ENCODE peak calls at places on chromosomes 1 and 21, in five cellular contexts. G is neural progenitor cell, I is HCT116, K is GM23338, V is MM.1S. Z is an unnamed sample.

GRCh38 chr1:101506541-101507164 is 269.8 kb downstream of the S1PR1 start:
- DNase-seq in G (peak), I (peak), K (peak), V (peak), Z (peak)

GRCh38 chr1:38337711-38338110 is 291.1 kb upstream of the POU3F1 start:
- DNase-seq in G (no peak), I (no peak), K (no peak), V (no peak), Z (no peak)

GRCh38 chr1:204350857-204351573 is 8.7 kb downstream of the PLEKHA6 start:
- DNase-seq in G (peak), I (no peak), K (peak), V (no peak), Z (peak)

GRCh38 chr1:235397733-235398132 is 30.5 kb downstream of the TBCE start:
- DNase-seq in G (no peak), I (no peak), K (no peak), V (no peak), Z (no peak)

GRCh38 chr21:45053561-45053960 is 20.8 kb upstream of the ADARB1 start:
- DNase-seq in G (no peak), I (no peak), K (no peak), V (no peak), Z (no peak)

GRCh38 chr1:83123019-83123418 is 875.9 kb downstream of the TTLL7 start:
- DNase-seq in G (no peak), I (no peak), K (no peak), V (no peak), Z (no peak)

GRCh38 chr1:229388876-229389580 is 44.9 kb downstream of the ACTA1 start:
- DNase-seq in G (no peak), I (no peak), K (no peak), V (no peak), Z (no peak)

GRCh38 chr1:21573971-21574458 is 64.8 kb downstream of the ALPL start:
- DNase-seq in G (peak), I (peak), K (peak), V (peak), Z (peak)

GRCh38 chr1:90784186-90784847 is 67.2 kb upstream of the BARHL2 start:
- DNase-seq in G (no peak), I (no peak), K (peak), V (no peak), Z (no peak)

GRCh38 chr1:185824106-185824505 is 89.9 kb downstream of the HMCN1 start:
- DNase-seq in G (no peak), I (no peak), K (no peak), V (no peak), Z (no peak)

GRCh38 chr1:46613661-46614603 is 2.7 kb downstream of the MOB3C start:
- DNase-seq in G (peak), I (no peak), K (peak), V (no peak), Z (peak)

GRCh38 chr1:234643111-234643849 is 33.3 kb upstream of the IRF2BP2 start:
- DNase-seq in G (no peak), I (no peak), K (no peak), V (no peak), Z (no peak)

GRCh38 chr1:164907666-164908065 is 348.7 kb downstream of the PBX1 start:
- DNase-seq in G (no peak), I (no peak), K (no peak), V (no peak), Z (no peak)

GRCh38 chr1:58290685-58291372 is 255.7 kb downstream of the OMA1 start:
- DNase-seq in G (peak), I (no peak), K (peak), V (peak), Z (no peak)

GRCh38 chr1:101022294-101022693 is 3.3 kb downstream of the DPH5 start:
- DNase-seq in G (no peak), I (no peak), K (peak), V (no peak), Z (no peak)

GRCh38 chr1:17067465-17068245 is 13.8 kb upstream of the SDHB start:
- DNase-seq in G (no peak), I (no peak), K (no peak), V (no peak), Z (no peak)

GRCh38 chr1:67431869-67432578 is 1.8 kb upstream of the SERBP1 start:
- DNase-seq in G (no peak), I (no peak), K (peak), V (no peak), Z (peak)

GRCh38 chr1:174074757-174075156 is 52.6 kb upstream of the RC3H1 start:
- DNase-seq in G (no peak), I (no peak), K (no peak), V (peak), Z (peak)

GRCh38 chr1:230029244-230029643 is 37.8 kb upstream of the GALNT2 start:
- DNase-seq in G (no peak), I (no peak), K (peak), V (no peak), Z (no peak)

GRCh38 chr1:1841575-1841991 is 49.3 kb downstream of the GNB1 start:
- DNase-seq in G (no peak), I (no peak), K (no peak), V (peak), Z (peak)

GRCh38 chr1:84969489-84970250 is 27.2 kb downstream of the MCOLN2 start:
- DNase-seq in G (no peak), I (no peak), K (no peak), V (no peak), Z (no peak)

GRCh38 chr1:24351918-24352637 is 32.9 kb downstream of the GRHL3 start:
- DNase-seq in G (no peak), I (no peak), K (no peak), V (no peak), Z (no peak)

GRCh38 chr1:157626099-157626498 is 28.2 kb upstream of the FCRL4 start:
- DNase-seq in G (peak), I (peak), K (peak), V (peak), Z (peak)
- TF ChIP-seq CTCF in G (peak), I (peak), K (peak), V (peak), Z (peak)

GRCh38 chr1:171913385-171913784 is 72.1 kb downstream of the DNM3 start:
- DNase-seq in G (no peak), I (peak), K (no peak), V (no peak), Z (no peak)

GRCh38 chr1:171912509-171913185 is 71.3 kb downstream of the DNM3 start:
- DNase-seq in G (no peak), I (no peak), K (no peak), V (no peak), Z (no peak)

GRCh38 chr1:171911506-171911905 is 70.2 kb downstream of the DNM3 start:
- DNase-seq in G (peak), I (no peak), K (peak), V (no peak), Z (no peak)

GRCh38 chr1:171910786-171911185 is 69.5 kb downstream of the DNM3 start:
- DNase-seq in G (no peak), I (no peak), K (peak), V (no peak), Z (no peak)

DNA sequence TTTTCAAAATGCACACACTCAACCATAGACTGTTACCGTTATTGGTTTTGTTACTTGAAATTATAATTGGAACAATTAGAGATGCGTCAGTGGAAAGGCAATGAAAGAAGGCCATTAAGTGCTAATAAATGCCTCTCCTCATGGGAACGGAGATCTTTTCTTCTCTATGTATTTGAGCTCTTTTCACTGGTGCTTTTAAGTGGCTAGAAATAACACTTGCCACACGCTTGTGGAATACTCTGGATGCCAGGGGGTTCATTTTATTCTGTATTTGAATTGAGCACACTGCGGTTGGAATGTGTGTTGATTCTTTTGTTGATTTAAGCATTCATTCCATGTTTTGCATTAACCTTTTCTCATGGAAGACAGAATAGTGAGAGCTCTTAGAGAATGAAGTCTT is 68.4 kb downstream of the DNM3 start:
- DNase-seq in G (no peak), I (no peak), K (peak), V (no peak), Z (no peak)
- H3K4me3 ChIP-seq in G (no peak), I (no peak), K (no peak), V (no peak), Z (no peak)

GRCh38 chr1:179090522-179090921 is 8.7 kb downstream of the TOR3A start:
- DNase-seq in G (no peak), I (no peak), K (no peak), V (no peak), Z (no peak)
- TF ChIP-seq EZH2phosphoT487 in G (no peak), I (no peak), K (no peak), V (no peak), Z (no peak)

DNA sequence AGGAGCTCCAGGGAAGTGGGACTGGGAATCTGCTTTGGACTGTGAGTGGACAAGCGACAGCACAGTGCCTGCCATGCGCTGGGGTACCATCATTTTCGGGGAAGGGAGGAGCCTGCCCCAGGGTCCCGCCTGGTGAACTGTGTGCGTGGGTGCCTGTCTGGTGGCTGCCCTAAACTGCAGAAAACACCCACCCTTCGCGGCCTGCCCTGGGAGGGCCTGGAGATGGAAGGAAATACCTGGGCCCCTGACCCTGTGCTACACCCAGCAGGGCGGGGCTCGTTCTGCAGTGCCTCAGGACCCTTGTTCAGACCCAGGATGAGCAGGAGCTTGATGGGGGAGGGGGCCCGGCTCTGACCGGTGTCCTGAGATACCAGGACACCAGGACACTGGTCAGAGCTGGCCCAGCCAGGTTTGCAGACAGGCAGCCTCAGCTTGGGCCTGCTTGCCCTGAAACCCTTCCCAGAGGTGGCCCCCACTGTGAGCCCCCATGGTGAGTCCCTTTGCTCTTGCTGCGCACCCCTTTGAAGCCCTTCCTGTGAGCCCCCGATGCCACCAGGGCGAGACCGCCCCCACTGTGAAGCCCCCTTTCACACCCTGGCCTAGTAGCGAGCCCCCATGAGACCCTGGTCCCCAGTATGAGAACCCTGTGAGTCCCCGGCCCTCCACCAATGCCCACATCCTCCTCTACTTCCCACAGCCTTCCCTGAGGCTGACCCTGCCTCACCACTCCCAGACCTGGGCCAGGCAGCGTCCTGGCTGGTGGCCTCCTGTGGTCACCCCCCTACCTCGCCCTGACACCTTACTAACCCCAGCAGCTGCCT is 2.6 kb downstream of the GJC2 start:
- DNase-seq in G (no peak), I (no peak), K (no peak), V (no peak), Z (no peak)
- TF ChIP-seq CTCF in G (no peak), I (no peak), K (no peak), V (no peak), Z (no peak)

GRCh38 chr1:7248402-7248805 is 463.1 kb downstream of the CAMTA1 start:
- DNase-seq in G (no peak), I (no peak), K (no peak), V (no peak), Z (no peak)
- H3K4me3 ChIP-seq in G (no peak), I (no peak), K (no peak), V (no peak), Z (no peak)

GRCh38 chr21:14376854-14377253 is 6.1 kb downstream of the HSPA13 start:
- DNase-seq in G (no peak), I (no peak), K (peak), V (no peak), Z (peak)

GRCh38 chr21:14382835-14383595 is at the start of gene HSPA13:
- DNase-seq in G (peak), I (peak), K (peak), V (peak), Z (peak)

GRCh38 chr21:14383596-14384210 is 757 bp upstream of the HSPA13 start:
- DNase-seq in G (no peak), I (no peak), K (peak), V (peak), Z (peak)

GRCh38 chr21:14384453-14384852 is 1.5 kb upstream of the HSPA13 start:
- DNase-seq in G (no peak), I (no peak), K (no peak), V (no peak), Z (no peak)

GRCh38 chr21:14382486-14382834 is 486 bp downstream of the HSPA13 start:
- DNase-seq in G (no peak), I (no peak), K (peak), V (no peak), Z (peak)
- TF ChIP-seq EZH2phosphoT487 in G (no peak), I (no peak), K (no peak), V (no peak), Z (no peak)

GRCh38 chr1:8551057-8551456 is 233.1 kb downstream of the SLC45A1 start:
- DNase-seq in G (peak), I (no peak), K (no peak), V (no peak), Z (no peak)
- TF ChIP-seq CTCF in G (no peak), I (no peak), K (no peak), V (no peak), Z (no peak)

Z was measured in OCI-LY7.